ENCODE peak calls at places on chromosomes 11 and 22, in six cellular contexts. E is sigmoid colon, F is neuronal stem cell, N is gastrocnemius medialis, Z is tibial artery, R is lower lobe of right lung. W is an unnamed sample.

GRCh38 chr11:109106201-109106906 is 315.6 kb upstream of the C11orf87 start:
- DNase-seq in E (no peak), F (no peak), N (no peak), Z (no peak), R (no peak), W (no peak)

GRCh38 chr11:15975742-15976141 is 380.6 kb downstream of the SOX6 start:
- DNase-seq in E (no peak), F (no peak), N (no peak), Z (no peak), R (no peak), W (no peak)

GRCh38 chr11:72483412-72484186 is 49.3 kb upstream of the CLPB start:
- DNase-seq in E (no peak), F (no peak), N (peak; percentile 17), Z (peak; percentile 46), R (no peak), W (no peak)

GRCh38 chr11:71563401-71563800 is 2.0 kb upstream of the KRTAP5-10 start:
- DNase-seq in E (no peak), F (peak; percentile 35), N (no peak), Z (no peak), R (no peak), W (peak; percentile 42)

GRCh38 chr11:37124384-37124783 is 526.3 kb upstream of the RAG2 start:
- DNase-seq in E (no peak), F (no peak), N (no peak), Z (no peak), R (no peak), W (no peak)

GRCh38 chr11:32435511-32435946 is at the start of gene WT1:
- DNase-seq in E (no peak), F (no peak), N (no peak), Z (no peak), R (no peak), W (peak; percentile 87)

GRCh38 chr22:34880667-34881066 is 185.3 kb upstream of the ISX start:
- DNase-seq in E (no peak), F (no peak), N (no peak), Z (no peak), R (no peak), W (no peak)

GRCh38 chr11:8293171-8293570 is 29.5 kb upstream of the LMO1 start:
- DNase-seq in E (no peak), F (no peak), N (no peak), Z (no peak), R (no peak), W (no peak)

GRCh38 chr22:44111562-44112155 is 69.1 kb upstream of the PARVG start:
- DNase-seq in E (no peak), F (no peak), N (no peak), Z (no peak), R (no peak), W (no peak)

GRCh38 chr11:81644239-81644840 is 1089.3 kb downstream of the FAM181B start:
- DNase-seq in E (no peak), F (peak; percentile 27), N (no peak), Z (no peak), R (no peak), W (peak; percentile 41)

GRCh38 chr11:102312656-102313055 is 4.6 kb upstream of the BIRC3 start:
- DNase-seq in E (no peak), F (no peak), N (no peak), Z (no peak), R (no peak), W (no peak)

GRCh38 chr11:126510621-126511370 is 155.3 kb downstream of the ST3GAL4 start:
- DNase-seq in E (peak; percentile 11), F (no peak), N (no peak), Z (no peak), R (no peak), W (no peak)

GRCh38 chr11:10858505-10859360 is 880 bp upstream of the ZBED5 start:
- DNase-seq in E (peak; percentile 84), F (no peak), N (peak; percentile 53), Z (peak; percentile 64), R (peak; percentile 76), W (peak; percentile 41)

GRCh38 chr11:92082652-92083051 is 142.0 kb upstream of the FAT3 start:
- DNase-seq in E (no peak), F (no peak), N (no peak), Z (no peak), R (no peak), W (no peak)

GRCh38 chr11:2762031-2762380 is 62.2 kb upstream of the KCNQ1OT1 start:
- DNase-seq in E (peak; percentile 41), F (no peak), N (no peak), Z (no peak), R (no peak), W (no peak)

GRCh38 chr11:23976776-23977380 is 520.0 kb upstream of the LUZP2 start:
- DNase-seq in E (no peak), F (no peak), N (no peak), Z (no peak), R (no peak), W (no peak)

GRCh38 chr11:63997801-63998332 is 11.6 kb downstream of the OTUB1 start:
- DNase-seq in E (no peak), F (no peak), N (no peak), Z (no peak), R (no peak), W (no peak)

GRCh38 chr11:100882957-100883356 is 195.9 kb downstream of the ARHGAP42 start:
- DNase-seq in E (no peak), F (no peak), N (no peak), Z (no peak), R (no peak), W (no peak)

GRCh38 chr11:134841972-134842371 is 429.9 kb upstream of the B3GAT1 start:
- DNase-seq in E (no peak), F (no peak), N (no peak), Z (no peak), R (no peak), W (no peak)

GRCh38 chr11:105109855-105110750 is 29.5 kb downstream of the CARD18 start:
- DNase-seq in E (no peak), F (no peak), N (no peak), Z (no peak), R (no peak), W (no peak)

GRCh38 chr11:120096756-120097191 is 41.1 kb downstream of the TRIM29 start:
- DNase-seq in E (no peak), F (peak; percentile 24), N (no peak), Z (no peak), R (no peak), W (peak; percentile 21)

GRCh38 chr11:69138265-69138664 is 17.5 kb upstream of the SMIM38 start:
- DNase-seq in E (no peak), F (no peak), N (no peak), Z (no peak), R (no peak), W (no peak)

GRCh38 chr11:70799386-70799785 is 401.1 kb downstream of the CTTN start:
- DNase-seq in E (no peak), F (no peak), N (no peak), Z (no peak), R (no peak), W (no peak)

GRCh38 chr11:81497202-81497804 is 1236.4 kb downstream of the FAM181B start:
- DNase-seq in E (no peak), F (peak; percentile 30), N (no peak), Z (no peak), R (no peak), W (peak; percentile 42)

GRCh38 chr11:71370895-71371673 is 77.1 kb downstream of the DHCR7 start:
- DNase-seq in E (no peak), F (no peak), N (no peak), Z (no peak), R (no peak), W (no peak)

GRCh38 chr22:30290679-30291333 is 1.5 kb upstream of the CASTOR1 start:
- DNase-seq in E (peak; percentile 97), F (peak; percentile 20), N (peak; percentile 76), Z (peak; percentile 89), R (peak; percentile 87), W (peak; percentile 59)

GRCh38 chr11:77197626-77198320 is 69.7 kb downstream of the MYO7A start:
- DNase-seq in E (peak; percentile 53), F (no peak), N (peak; percentile 6), Z (peak; percentile 3), R (peak; percentile 42), W (no peak)

GRCh38 chr11:121889931-121890330 is 226.1 kb downstream of the BLID start:
- DNase-seq in E (no peak), F (no peak), N (no peak), Z (no peak), R (no peak), W (no peak)

GRCh38 chr11:111792955-111793500 is 26.8 kb upstream of the PPP2R1B start:
- DNase-seq in E (no peak), F (no peak), N (no peak), Z (no peak), R (no peak), W (no peak)

GRCh38 chr11:7600205-7600775 is 73.0 kb downstream of the CYB5R2 start:
- DNase-seq in E (peak; percentile 85), F (no peak), N (peak; percentile 90), Z (peak; percentile 90), R (peak; percentile 72), W (no peak)

GRCh38 chr11:118241191-118242098 is 10.7 kb downstream of the MPZL3 start:
- DNase-seq in E (no peak), F (no peak), N (no peak), Z (no peak), R (peak; percentile 52), W (no peak)

GRCh38 chr11:47501095-47501494 is 51.8 kb downstream of the CELF1 start:
- DNase-seq in E (no peak), F (no peak), N (no peak), Z (no peak), R (no peak), W (no peak)
- H3K36me3 ChIP-seq in E (no peaks in the 10 kb centered on the region), F (peaks cover 75% of the 10 kb centered on the region), N (no peaks in the 10 kb centered on the region), Z (no peaks in the 10 kb centered on the region), R (no peaks in the 10 kb centered on the region), W (peaks cover 6% of the 10 kb centered on the region)

GRCh38 chr11:116986521-116987105 is 111.6 kb downstream of the SIK3 start:
- DNase-seq in E (no peak), F (no peak), N (peak; percentile 27), Z (no peak), R (no peak), W (no peak)
- H3K4me1 ChIP-seq in E (no peaks in the 10 kb centered on the region), F (peaks cover 8% of the 10 kb centered on the region), N (peaks cover 51% of the 10 kb centered on the region), Z (no peaks in the 10 kb centered on the region), R (peaks cover 64% of the 10 kb centered on the region), W (peaks cover 36% of the 10 kb centered on the region)

GRCh38 chr22:21079493-21079892 is 33.7 kb downstream of the LRRC74B start:
- DNase-seq in E (no peak), F (no peak), N (no peak), Z (no peak), R (no peak), W (no peak)
- H3K36me3 ChIP-seq in E (no peaks in the 10 kb centered on the region), F (no peaks in the 10 kb centered on the region), N (no peaks in the 10 kb centered on the region), Z (no peaks in the 10 kb centered on the region), R (no peaks in the 10 kb centered on the region), W (no peaks in the 10 kb centered on the region)

GRCh38 chr11:124762077-124762623 is at the start of gene ESAM:
- DNase-seq in E (no peak), F (no peak), N (no peak), Z (no peak), R (peak; percentile 80), W (peak; percentile 11)

GRCh38 chr11:124760205-124760652 is 1.9 kb downstream of the ESAM start:
- DNase-seq in E (no peak), F (no peak), N (no peak), Z (no peak), R (no peak), W (no peak)

GRCh38 chr11:124759268-124760204 is 2.6 kb downstream of the ESAM start:
- DNase-seq in E (no peak), F (no peak), N (no peak), Z (no peak), R (no peak), W (no peak)

GRCh38 chr11:124761301-124762021 is 629 bp downstream of the ESAM start:
- DNase-seq in E (no peak), F (no peak), N (no peak), Z (no peak), R (no peak), W (no peak)

GRCh38 chr11:124760806-124761205 is 1.3 kb downstream of the ESAM start:
- DNase-seq in E (no peak), F (no peak), N (no peak), Z (no peak), R (no peak), W (no peak)
- H3K4me1 ChIP-seq in E (no peaks in the 10 kb centered on the region), F (peaks cover 27% of the 10 kb centered on the region), N (peaks cover 31% of the 10 kb centered on the region), Z (no peaks in the 10 kb centered on the region), R (peaks cover 68% of the 10 kb centered on the region), W (peaks cover 7% of the 10 kb centered on the region)

W was measured in HAP-1.